ENCODE peak calls at places on chromosomes 6 and 20, in nine cellular contexts. Y is AG20443; U is fibroblast of mammary gland; W is AG04449; G is activated CD4-positive, alpha-beta T cell treated with anti-CD3 and anti-CD28 coated beads for 24 hours; H is erythroblast; F is mesendoderm; C is cardiac fibroblast; I is NCI-H774. P is an unnamed sample.

GRCh38 chr6:33620584-33621395 is at the start of gene ITPR3:
- DNase-seq in Y (peak), U (peak), W (no peak), G (peak), H (peak), F (peak), C (peak), I (peak), P (no peak)

GRCh38 chr20:47030271-47030810 is 135.7 kb downstream of the EYA2 start:
- DNase-seq in Y (no peak), U (no peak), W (no peak), G (no peak), H (no peak), F (no peak), C (no peak), I (no peak), P (no peak)

GRCh38 chr6:163844761-163845160 is 430.2 kb downstream of the QKI start:
- DNase-seq in Y (no peak), U (no peak), W (no peak), G (no peak), H (no peak), F (no peak), C (no peak), I (no peak), P (no peak)

GRCh38 chr20:62818592-62819493 is 2.0 kb downstream of the COL9A3 start:
- DNase-seq in Y (no peak), U (peak), W (no peak), G (no peak), H (peak), F (no peak), C (peak), I (no peak), P (no peak)

GRCh38 chr6:99613705-99614429 is 7.2 kb downstream of the PRDM13 start:
- DNase-seq in Y (no peak), U (no peak), W (no peak), G (no peak), H (peak), F (peak), C (no peak), I (peak), P (no peak)

GRCh38 chr6:157229219-157229607 is 94.1 kb downstream of the TMEM242 start:
- DNase-seq in Y (no peak), U (no peak), W (no peak), G (no peak), H (no peak), F (no peak), C (no peak), I (peak), P (no peak)

GRCh38 chr20:37911838-37912273 is 8.9 kb downstream of the VSTM2L start:
- DNase-seq in Y (peak), U (peak), W (no peak), G (no peak), H (no peak), F (peak), C (peak), I (no peak), P (peak)

GRCh38 chr6:50249493-50249892 is 199.8 kb upstream of the DEFB112 start:
- DNase-seq in Y (no peak), U (peak), W (no peak), G (no peak), H (no peak), F (peak), C (no peak), I (no peak), P (no peak)

GRCh38 chr6:33073431-33073871 is at the start of gene HLA-DPA1:
- DNase-seq in Y (peak), U (peak), W (no peak), G (no peak), H (peak), F (peak), C (peak), I (no peak), P (peak)

GRCh38 chr6:93849857-93850256 is 430.5 kb upstream of the EPHA7 start:
- DNase-seq in Y (no peak), U (peak), W (no peak), G (no peak), H (no peak), F (no peak), C (no peak), I (no peak), P (no peak)

GRCh38 chr20:45835230-45836224 is 1.9 kb downstream of the SNX21 start:
- DNase-seq in Y (peak), U (peak), W (no peak), G (no peak), H (peak), F (no peak), C (peak), I (no peak), P (peak)

GRCh38 chr6:12766365-12766764 is 49.8 kb downstream of the PHACTR1 start:
- DNase-seq in Y (no peak), U (no peak), W (no peak), G (no peak), H (no peak), F (no peak), C (no peak), I (no peak), P (no peak)

GRCh38 chr20:35601990-35602389 is 13.6 kb upstream of the SPAG4 start:
- DNase-seq in Y (no peak), U (no peak), W (no peak), G (no peak), H (no peak), F (no peak), C (no peak), I (no peak), P (no peak)

GRCh38 chr6:73722318-73723060 is 26.5 kb downstream of the CD109 start:
- DNase-seq in Y (peak), U (peak), W (peak), G (no peak), H (no peak), F (no peak), C (peak), I (no peak), P (no peak)

GRCh38 chr6:105560611-105561066 is 157.8 kb upstream of the PREP start:
- DNase-seq in Y (peak), U (peak), W (no peak), G (no peak), H (no peak), F (no peak), C (no peak), I (no peak), P (no peak)

GRCh38 chr6:74431873-74432272 is 735.9 kb downstream of the CD109 start:
- DNase-seq in Y (peak), U (peak), W (no peak), G (no peak), H (no peak), F (no peak), C (no peak), I (no peak), P (no peak)

GRCh38 chr6:158897236-158897635 is 78.1 kb upstream of the EZR start:
- DNase-seq in Y (peak), U (no peak), W (no peak), G (no peak), H (no peak), F (no peak), C (no peak), I (no peak), P (no peak)

GRCh38 chr6:1020837-1021236 is 291.1 kb upstream of the FOXQ1 start:
- DNase-seq in Y (no peak), U (no peak), W (no peak), G (no peak), H (no peak), F (no peak), C (no peak), I (no peak), P (no peak)

GRCh38 chr6:103872219-103872618 is 987.5 kb downstream of the HACE1 start:
- DNase-seq in Y (no peak), U (no peak), W (no peak), G (no peak), H (no peak), F (no peak), C (no peak), I (no peak), P (no peak)

GRCh38 chr6:42547407-42548329 is 16.2 kb upstream of the UBR2 start:
- DNase-seq in Y (peak), U (peak), W (no peak), G (peak), H (peak), F (peak), C (peak), I (peak), P (peak)